ENCODE peak calls at places on chromosomes 13 and 19, in eight cellular contexts. W is dermis microvascular lymphatic vessel endothelial cell; C is activated T-helper 1 cell treated with Interleukin-2 at 50 U/mL for 16 hours; H is AML-193; V is heart right ventricle; T is stimulated activated CD8-positive, alpha-beta memory T cell treated with anti-CD3 and anti-CD28 coated beads, Interleukin-15, amount 100 ng/mL, for 24 hours; Z is Daoy; M is right cardiac atrium. I is an unnamed sample.

GRCh38 chr19:34676697-34677385 is at the start of gene SCGB2B2:
- DNase-seq in W (no peak), C (no peak), H (peak; percentile 93), V (peak; percentile 88), T (no peak), Z (no peak), M (peak; percentile 82), I (no peak)

GRCh38 chr19:14375055-14375581 is 6.1 kb upstream of the ADGRE5 start:
- DNase-seq in W (no peak), C (peak; percentile 62), H (peak; percentile 90), V (peak; percentile 52), T (no peak), Z (no peak), M (peak; percentile 69), I (no peak)

GRCh38 chr19:51417107-51417806 is at the start of gene SIGLEC10:
- DNase-seq in W (no peak), C (no peak), H (peak; percentile 81), V (peak; percentile 18), T (no peak), Z (peak; percentile 65), M (peak; percentile 80), I (no peak)

GRCh38 chr13:39959497-39959896 is 304.0 kb downstream of the COG6 start:
- DNase-seq in W (no peak), C (no peak), H (no peak), V (no peak), T (no peak), Z (no peak), M (no peak), I (no peak)

GRCh38 chr13:23748109-23748508 is 141.1 kb downstream of the MIPEP start:
- DNase-seq in W (no peak), C (no peak), H (no peak), V (no peak), T (no peak), Z (no peak), M (no peak), I (no peak)

GRCh38 chr13:68368922-68369321 is 1138.8 kb upstream of the PCDH9 start:
- DNase-seq in W (no peak), C (no peak), H (no peak), V (no peak), T (no peak), Z (no peak), M (no peak), I (no peak)

GRCh38 chr13:29774830-29775229 is 75.6 kb downstream of the UBL3 start:
- DNase-seq in W (no peak), C (no peak), H (no peak), V (no peak), T (no peak), Z (no peak), M (no peak), I (no peak)

GRCh38 chr19:34431681-34432402 is 3.7 kb downstream of the UBA2 start:
- DNase-seq in W (peak; percentile 50), C (no peak), H (no peak), V (no peak), T (no peak), Z (no peak), M (no peak), I (no peak)

GRCh38 chr13:27005556-27005955 is 166.1 kb downstream of the USP12 start:
- DNase-seq in W (peak; percentile 15), C (no peak), H (no peak), V (no peak), T (no peak), Z (peak; percentile 29), M (no peak), I (no peak)